ENCODE peak calls at places on chromosomes 6 and 20, in ten cellular contexts. B is RPMI7951; K is iris pigment epithelial cell; Y is GM23248; J is lower lobe of right lung; C is effector memory CD4-positive, alpha-beta T cell; E is T-helper 9 cell; U is LoVo; D is NAMALWA; I is heart right ventricle. M is an unnamed sample.

GRCh38 chr6:11404845-11405244 is 132.7 kb upstream of the TMEM170B start:
- DNase-seq in K (no peak), J (no peak), B (no peak), E (no peak), D (no peak), Y (no peak), C (no peak), I (no peak), U (no peak), M (no peak)

GRCh38 chr6:84967389-84967788 is 203.0 kb upstream of the TBX18 start:
- DNase-seq in C (no peak), Y (peak), I (no peak), D (peak), B (peak), E (no peak), K (peak), U (peak), J (no peak), M (peak)

GRCh38 chr20:38354227-38354626 is 7.9 kb downstream of the LBP start:
- DNase-seq in K (no peak), B (no peak), C (no peak), J (no peak), E (no peak), U (no peak), I (no peak), D (no peak), Y (no peak), M (no peak)

GRCh38 chr6:149132336-149132735 is 185.2 kb upstream of the TAB2 start:
- DNase-seq in Y (no peak), C (no peak), U (peak), K (no peak), B (no peak), D (no peak), I (no peak), J (no peak), E (no peak), M (peak)

GRCh38 chr6:24929255-24929654 is 6.5 kb downstream of the RIPOR2 start:
- DNase-seq in C (no peak), Y (no peak), I (no peak), B (no peak), D (peak), E (no peak), U (no peak), K (no peak), J (no peak), M (peak)

GRCh38 chr6:54282186-54282585 is 26.1 kb upstream of the TINAG start:
- DNase-seq in C (no peak), I (no peak), B (peak), E (no peak), D (no peak), U (peak), J (no peak), Y (peak), K (peak), M (peak)

GRCh38 chr6:139996253-139996834 is 621.9 kb upstream of the CITED2 start:
- DNase-seq in K (no peak), C (no peak), E (no peak), J (no peak), B (peak), I (no peak), U (no peak), Y (peak), D (peak), M (peak)

GRCh38 chr20:45935416-45936046 is 1.0 kb downstream of the PCIF1 start:
- DNase-seq in C (no peak), U (peak), I (no peak), K (no peak), J (no peak), D (no peak), B (peak), E (no peak), Y (peak), M (no peak)

GRCh38 chr6:128233501-128233900 is 286.9 kb downstream of the PTPRK start:
- DNase-seq in Y (no peak), B (peak), C (no peak), U (no peak), E (no peak), K (no peak), I (no peak), D (no peak), J (no peak), M (no peak)

GRCh38 chr20:64035933-64036345 is at the start of gene C20orf204:
- DNase-seq in E (no peak), D (no peak), U (no peak), Y (no peak), B (no peak), K (no peak), J (no peak), I (no peak), C (no peak), M (no peak)

GRCh38 chr6:33778475-33779121 is 10.3 kb downstream of the LEMD2 start:
- DNase-seq in C (no peak), U (no peak), B (no peak), Y (no peak), E (no peak), J (no peak), D (no peak), I (no peak), K (no peak), M (no peak)

GRCh38 chr6:106444777-106445507 is 84.4 kb downstream of the CRYBG1 start:
- DNase-seq in K (peak), U (peak), Y (peak), I (peak), E (no peak), C (no peak), B (peak), J (no peak), D (peak), M (peak)

GRCh38 chr20:20712004-20712473 is 405 bp downstream of the RALGAPA2 start:
- DNase-seq in K (no peak), E (peak), Y (peak), I (peak), B (no peak), J (no peak), D (no peak), C (no peak), U (no peak), M (peak)

GRCh38 chr20:4775322-4776078 is 53.8 kb downstream of the PRND start:
- DNase-seq in K (no peak), Y (no peak), U (no peak), C (no peak), J (peak), D (no peak), I (no peak), B (peak), E (no peak), M (no peak)

GRCh38 chr6:75203721-75204120 is 2.1 kb downstream of the COL12A1 start:
- DNase-seq in D (no peak), J (no peak), E (no peak), I (no peak), B (peak), U (no peak), C (no peak), Y (peak), K (peak), M (no peak)

GRCh38 chr6:87029711-87030314 is 65.1 kb downstream of the CGA start:
- DNase-seq in I (no peak), K (peak), B (peak), J (no peak), E (no peak), U (peak), C (no peak), Y (peak), D (peak), M (peak)

GRCh38 chr20:36585410-36586125 is 12.2 kb downstream of the TGIF2 start:
- DNase-seq in Y (peak), K (no peak), J (no peak), C (no peak), U (no peak), E (no peak), D (no peak), I (no peak), B (peak), M (no peak)

GRCh38 chr6:34177181-34177591 is 31.3 kb upstream of the GRM4 start:
- DNase-seq in J (no peak), K (no peak), I (no peak), Y (no peak), U (no peak), B (no peak), E (no peak), D (no peak), C (no peak), M (no peak)

GRCh38 chr6:146027586-146028249 is 1.1 kb upstream of the GRM1 start:
- DNase-seq in D (no peak), Y (peak), I (no peak), C (no peak), B (no peak), E (no peak), U (no peak), K (peak), J (no peak), M (no peak)

GRCh38 chr6:167093922-167094432 is 28.9 kb upstream of the CCR6 start:
- DNase-seq in J (no peak), B (no peak), D (peak), K (no peak), U (no peak), I (no peak), Y (peak), E (peak), C (peak), M (no peak)

GRCh38 chr20:51938557-51939324 is 136.4 kb upstream of the SALL4 start:
- DNase-seq in D (no peak), B (no peak), J (no peak), E (no peak), Y (peak), K (peak), I (no peak), U (no peak), C (no peak), M (no peak)

GRCh38 chr20:62946918-62947317 is 5.6 kb upstream of the SLC17A9 start:
- DNase-seq in K (no peak), U (no peak), C (no peak), B (no peak), Y (no peak), I (peak), D (no peak), E (no peak), J (no peak), M (peak)

GRCh38 chr6:105135056-105135455 is 44.8 kb downstream of the POPDC3 start:
- DNase-seq in C (no peak), D (no peak), K (peak), I (peak), U (no peak), Y (peak), B (peak), J (no peak), E (no peak), M (no peak)